ENCODE peak calls at places on chromosome 18, in six cellular contexts. X is fibroblast of mammary gland; I is CD4-positive, CD25-positive, alpha-beta regulatory T cell; P is glutamatergic neuron; A is HCEC 1CT; B is activated CD4-positive, alpha-beta T cell treated with anti-CD3 and anti-CD28 coated beads, Interleukin-2, amount 50 U/mL, for 4 hours. Q is an unnamed sample.
A peak's percentile ranks its signal among the peaks of the same experiment; 100 is the strongest.

GRCh38 chr18:45602926-45603325 is 12.3 kb upstream of the SLC14A2 start:
- DNase-seq in X (peak; percentile 19), I (no peak), P (no peak), A (no peak), B (no peak), Q (no peak)

GRCh38 chr18:61825386-61825785 is 67.4 kb downstream of the RNF152 start:
- DNase-seq in X (peak; percentile 38), I (no peak), P (no peak), A (no peak), B (no peak), Q (no peak)

GRCh38 chr18:46425511-46425910 is 231.5 kb downstream of the LOXHD1 start:
- DNase-seq in X (no peak), I (no peak), P (no peak), A (no peak), B (no peak), Q (no peak)

GRCh38 chr18:13397504-13398163 is 179.1 kb downstream of the LDLRAD4 start:
- DNase-seq in X (no peak), I (no peak), P (no peak), A (no peak), B (no peak), Q (no peak)

GRCh38 chr18:75429975-75430374 is 2.5 kb upstream of the SMIM21 start:
- DNase-seq in X (peak; percentile 57), I (no peak), P (no peak), A (no peak), B (no peak), Q (no peak)

GRCh38 chr18:44541781-44542180 is 138.9 kb upstream of the SETBP1 start:
- DNase-seq in X (no peak), I (no peak), P (no peak), A (no peak), B (no peak), Q (no peak)

GRCh38 chr18:73668051-73668450 is 479.6 kb downstream of the FBXO15 start:
- DNase-seq in X (no peak), I (no peak), P (no peak), A (no peak), B (no peak), Q (no peak)

GRCh38 chr18:923144-923543 is 18.5 kb downstream of the ADCYAP1 start:
- DNase-seq in X (no peak), I (no peak), P (no peak), A (no peak), B (no peak), Q (no peak)

Q was measured in activated naive CD4-positive, alpha-beta T cell.